ENCODE peak calls at places on chromosomes 4 and X, in four cellular contexts. J is brain microvascular endothelial cell, H is heart right ventricle, N is adrenal gland. R is an unnamed sample.

GRCh38 chrX:40299028-40299479 is 201.3 kb upstream of the BCOR start:
- DNase-seq in N (no peak), H (no peak), J (no peak), R (no peak)

GRCh38 chr4:118058955-118059354 is 24.7 kb downstream of the NDST3 start:
- DNase-seq in J (no peak), N (no peak), H (no peak), R (no peak)

GRCh38 chr4:33226783-33227182 is 2506.6 kb downstream of the PCDH7 start:
- DNase-seq in J (no peak), N (no peak), H (no peak), R (no peak)

GRCh38 chrX:134625315-134625718 is 33.0 kb downstream of the PLAC1 start:
- DNase-seq in N (no peak), J (no peak), H (peak), R (no peak)

GRCh38 chr4:38454284-38454683 is 209.7 kb upstream of the KLF3 start:
- DNase-seq in H (no peak), J (no peak), N (no peak), R (no peak)

GRCh38 chr4:26178874-26179273 is 141.9 kb upstream of the RBPJ start:
- DNase-seq in N (no peak), H (peak), J (peak), R (no peak)

GRCh38 chr4:89001647-89002518 is 55.1 kb downstream of the FAM13A start:
- DNase-seq in N (no peak), H (no peak), J (no peak), R (peak)

GRCh38 chrX:129754266-129755024 is 15.7 kb downstream of the XPNPEP2 start:
- DNase-seq in N (no peak), H (no peak), J (no peak), R (no peak)

GRCh38 chr4:77601614-77602187 is 3.9 kb upstream of the CXCL13 start:
- DNase-seq in H (no peak), N (no peak), J (no peak), R (peak)

GRCh38 chr4:105598787-105599186 is 46.4 kb downstream of the ARHGEF38 start:
- DNase-seq in J (no peak), N (no peak), H (no peak), R (peak)

GRCh38 chr4:26489101-26489669 is 1.1 kb downstream of the CCKAR start:
- DNase-seq in H (no peak), N (no peak), J (no peak), R (no peak)

GRCh38 chr4:89298788-89299152 is 8.8 kb downstream of the GPRIN3 start:
- DNase-seq in N (no peak), J (peak), H (no peak), R (no peak)

GRCh38 chr4:154989511-154989910 is 208.4 kb downstream of the RBM46 start:
- DNase-seq in J (no peak), H (no peak), N (no peak), R (no peak)

GRCh38 chr4:158236304-158237030 is 26.2 kb downstream of the TMEM144 start:
- DNase-seq in N (no peak), H (no peak), J (no peak), R (no peak)

GRCh38 chr4:38870098-38870850 is 2.7 kb downstream of the FAM114A1 start:
- DNase-seq in H (no peak), N (no peak), J (no peak), R (no peak)

DNA sequence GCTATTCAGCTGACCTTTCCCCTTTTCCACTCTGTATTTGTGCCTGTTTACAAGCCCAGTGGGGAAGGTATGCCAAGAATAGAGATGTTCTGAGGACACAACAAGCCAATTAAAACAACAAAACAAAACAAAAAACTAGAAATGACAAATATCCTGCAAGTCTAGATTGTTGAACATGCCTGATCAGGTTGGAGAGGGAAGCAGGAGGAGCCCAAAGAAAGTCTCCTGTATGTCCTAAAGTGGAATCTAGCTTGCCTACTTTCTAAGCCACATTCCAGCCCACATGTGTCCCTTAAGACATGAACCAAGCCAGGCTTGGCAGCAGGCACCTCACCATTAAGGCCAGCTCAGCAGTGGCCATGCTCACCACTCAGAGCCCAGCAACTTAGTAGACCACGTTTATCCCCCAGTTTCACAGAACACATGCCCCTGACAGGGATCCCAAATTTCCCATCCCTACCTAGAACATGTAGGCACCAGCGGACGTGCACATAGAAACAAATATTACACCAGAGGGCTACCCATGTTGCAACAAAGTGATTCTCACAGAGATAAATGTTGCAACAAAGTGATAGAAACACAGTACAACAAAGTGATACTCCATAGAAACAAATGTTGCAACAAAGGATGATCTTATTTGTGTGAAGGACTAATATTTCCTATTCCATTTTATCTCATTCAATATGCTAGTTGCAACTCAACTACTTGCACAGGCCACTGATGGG is 48.3 kb downstream of the CD99L2 start:
- DNase-seq in N (no peak), J (no peak), H (no peak), R (peak)
- TF ChIP-seq CTCF in N (no peak), J (no peak), H (no peak), R (no peak)

GRCh38 chrX:24395775-24396174 is 35.3 kb downstream of the SUPT20HL1 start:
- DNase-seq in H (no peak), N (peak), J (peak), R (peak)
- TF ChIP-seq CTCF in H (peak), N (peak), J (peak), R (peak)

GRCh38 chrX:70664726-70665125 is 220.1 kb downstream of the DLG3 start:
- DNase-seq in N (no peak), H (no peak), J (peak), R (peak)
- TF ChIP-seq CTCF in N (peak), H (peak), J (peak), R (peak)

GRCh38 chr4:48102303-48102702 is 31.7 kb downstream of the TXK start:
- DNase-seq in J (no peak), H (no peak), N (no peak), R (no peak)
- TF ChIP-seq CTCF in J (peak), H (no peak), N (no peak), R (peak)

GRCh38 chrX:74421181-74422028 is at the start of gene SLC16A2:
- DNase-seq in N (peak), J (peak), H (peak), R (peak)

GRCh38 chrX:74422576-74423288 is 1.4 kb downstream of the SLC16A2 start:
- DNase-seq in J (peak), H (peak), N (peak), R (peak)

GRCh38 chrX:74419861-74420193 is 1.5 kb upstream of the SLC16A2 start:
- DNase-seq in H (no peak), J (no peak), N (peak), R (peak)

GRCh38 chrX:74422029-74422352 is 698 bp downstream of the SLC16A2 start:
- DNase-seq in J (no peak), H (no peak), N (no peak), R (no peak)

DNA sequence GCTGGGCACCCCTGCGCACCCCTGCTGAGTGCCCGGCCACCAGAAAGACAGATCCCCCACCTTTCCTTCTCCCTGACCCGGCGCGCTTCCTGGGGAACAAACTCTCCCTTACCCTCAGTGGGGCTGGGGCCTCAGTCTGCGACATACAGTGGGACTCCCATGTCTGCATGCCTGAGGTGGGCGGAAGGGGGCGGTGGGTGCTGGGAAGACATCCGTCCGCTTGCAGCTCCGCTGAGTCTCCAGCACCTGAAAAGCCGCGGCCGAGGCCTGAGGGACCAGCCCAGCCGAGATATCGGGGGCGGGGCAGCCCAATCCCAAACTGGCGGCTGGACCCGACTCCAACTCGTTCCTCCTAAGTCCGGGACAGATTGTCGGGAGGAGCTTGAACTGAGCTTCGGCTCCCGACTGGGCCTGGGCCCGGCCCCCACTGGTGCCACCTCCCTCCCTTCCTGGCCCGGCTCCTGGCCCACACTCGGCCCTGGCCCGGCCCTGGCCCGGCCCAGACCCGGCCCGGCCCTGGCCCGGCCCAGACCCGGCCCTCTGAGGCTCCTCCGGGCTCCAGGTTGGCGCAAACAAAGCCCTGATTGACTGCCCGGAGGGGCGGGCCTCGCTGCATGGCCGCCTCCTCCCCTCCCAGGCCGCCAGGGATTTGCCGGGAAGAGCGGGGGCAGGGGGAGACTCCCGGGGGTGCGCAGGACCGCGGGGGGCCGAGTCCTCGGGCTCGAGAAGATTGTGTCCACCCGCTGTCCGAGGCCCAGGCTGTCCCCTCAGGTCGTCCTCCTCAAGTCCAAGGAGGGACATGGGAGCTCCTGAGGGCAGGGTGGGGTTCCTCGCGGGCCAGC is 878 bp upstream of the SLC16A2 start:
- DNase-seq in H (peak), N (peak), J (peak), R (peak)
- TF ChIP-seq CTCF in H (no peak), N (no peak), J (peak), R (no peak)

GRCh38 chr4:95209942-95210341 is 338.8 kb downstream of the UNC5C start:
- DNase-seq in H (no peak), J (no peak), N (no peak), R (no peak)

GRCh38 chr4:95204267-95204835 is 344.4 kb downstream of the UNC5C start:
- DNase-seq in H (no peak), J (no peak), N (no peak), R (no peak)

GRCh38 chr4:95204873-95205272 is 343.9 kb downstream of the UNC5C start:
- DNase-seq in J (no peak), H (no peak), N (no peak), R (no peak)
- TF ChIP-seq CTCF in J (peak), H (no peak), N (no peak), R (peak)

GRCh38 chrX:138191998-138192397 is 519.5 kb downstream of the FGF13 start:
- DNase-seq in J (peak), N (peak), H (no peak), R (peak)
- TF ChIP-seq CTCF in J (peak), N (peak), H (peak), R (peak)